ENCODE peak calls at places on chromosome 19, in four cellular contexts. B, Z, N and L are unnamed samples.
A peak's percentile ranks its signal among the peaks of the same experiment; 100 is the strongest.

GRCh38 chr19:18020212-18021067 is 12.5 kb downstream of the ARRDC2 start:
- DNase-seq in B (peak; percentile 51), N (no peak), Z (no peak), L (peak; percentile 58)

GRCh38 chr19:12331211-12331941 is 2.1 kb downstream of the ZNF563 start:
- DNase-seq in B (peak; percentile 96), N (peak; percentile 82), Z (peak; percentile 19), L (no peak)

GRCh38 chr19:32767951-32768679 is 48.5 kb downstream of the TDRD12 start:
- DNase-seq in B (no peak), N (no peak), Z (no peak), L (no peak)

GRCh38 chr19:31113250-31113685 is 236.0 kb downstream of the TSHZ3 start:
- DNase-seq in B (no peak), N (no peak), Z (no peak), L (no peak)

GRCh38 chr19:55485439-55486011 is 537 bp downstream of the NAT14 start:
- DNase-seq in N (no peak), Z (peak; percentile 39), B (no peak), L (no peak)

GRCh38 chr19:4088975-4089374 is 22.3 kb upstream of the ZBTB7A start:
- DNase-seq in B (no peak), Z (peak; percentile 55), N (no peak), L (no peak)

GRCh38 chr19:49295208-49295880 is 29.6 kb downstream of the SLC6A16 start:
- DNase-seq in B (no peak), Z (no peak), N (no peak), L (no peak)

GRCh38 chr19:44401108-44401786 is at the start of gene ZNF285:
- DNase-seq in B (peak; percentile 84), Z (peak; percentile 87), N (peak; percentile 1), L (peak; percentile 91)

GRCh38 chr19:5154129-5154798 is 185.4 kb downstream of the KDM4B start:
- DNase-seq in N (no peak), B (peak; percentile 52), Z (peak; percentile 76), L (peak; percentile 82)

GRCh38 chr19:12790628-12791344 is 500 bp upstream of the JUNB start:
- DNase-seq in B (no peak), Z (peak; percentile 25), N (no peak), L (no peak)

GRCh38 chr19:13060233-13060963 is 42.3 kb downstream of the LYL1 start:
- DNase-seq in Z (no peak), B (peak; percentile 90), N (no peak), L (peak; percentile 75)

GRCh38 chr19:29467824-29468401 is 57.9 kb upstream of the VSTM2B start:
- DNase-seq in B (peak; percentile 50), N (no peak), Z (peak; percentile 54), L (peak; percentile 37)

GRCh38 chr19:3979289-3979673 is 6.0 kb downstream of the EEF2 start:
- DNase-seq in Z (no peak), B (no peak), N (no peak), L (peak; percentile 11)

GRCh38 chr19:29539131-29539530 is 13.3 kb downstream of the VSTM2B start:
- DNase-seq in B (no peak), N (no peak), Z (no peak), L (no peak)

GRCh38 chr19:49318296-49318695 is 6.7 kb downstream of the SLC6A16 start:
- DNase-seq in Z (no peak), N (no peak), B (no peak), L (no peak)

GRCh38 chr19:38583219-38583984 is 34.4 kb downstream of the MAP4K1 start:
- DNase-seq in Z (no peak), N (peak; percentile 78), B (no peak), L (peak; percentile 8)

GRCh38 chr19:3617463-3617862 is 9.1 kb downstream of the CACTIN start:
- DNase-seq in B (no peak), N (no peak), Z (no peak), L (no peak)

GRCh38 chr19:4310247-4311121 is 6.1 kb downstream of the FSD1 start:
- DNase-seq in Z (peak; percentile 90), B (peak; percentile 94), N (no peak), L (peak; percentile 88)

GRCh38 chr19:14363203-14364097 is 17.8 kb upstream of the ADGRE5 start:
- DNase-seq in B (peak; percentile 25), Z (peak; percentile 95), N (no peak), L (peak; percentile 58)

GRCh38 chr19:27770095-27770494 is 1442.9 kb downstream of the UQCRFS1 start:
- DNase-seq in Z (no peak), N (no peak), B (no peak), L (no peak)

GRCh38 chr19:33388231-33388816 is 14.8 kb downstream of the CEBPG start:
- DNase-seq in Z (no peak), N (no peak), B (no peak), L (peak; percentile 34)

GRCh38 chr19:48445256-48445605 is 552 bp upstream of the GRWD1 start:
- DNase-seq in N (no peak), B (peak; percentile 82), Z (peak; percentile 85), L (peak; percentile 90)

GRCh38 chr19:9107375-9107774 is at the start of gene OR7G2:
- DNase-seq in Z (no peak), N (no peak), B (no peak), L (no peak)

GRCh38 chr19:37243206-37243632 is 25.2 kb downstream of the ZNF383 start:
- DNase-seq in Z (no peak), N (no peak), B (no peak), L (no peak)

GRCh38 chr19:29671393-29672076 is 6.3 kb downstream of the PLEKHF1 start:
- DNase-seq in Z (peak; percentile 81), N (peak; percentile 88), B (peak; percentile 76), L (no peak)

GRCh38 chr19:5093953-5094718 is 125.2 kb downstream of the KDM4B start:
- DNase-seq in N (no peak), Z (no peak), B (no peak), L (no peak)

GRCh38 chr19:46386151-46386550 is 27.2 kb downstream of the CCDC8 start:
- DNase-seq in N (no peak), Z (no peak), B (no peak), L (no peak)

GRCh38 chr19:4369888-4370260 is 26.5 kb downstream of the MPND start:
- DNase-seq in B (no peak), Z (peak; percentile 34), N (no peak), L (no peak)

GRCh38 chr19:44093931-44094765 is at the start of gene ZNF224:
- DNase-seq in N (peak; percentile 57), Z (peak; percentile 94), B (peak; percentile 88), L (peak; percentile 87)

GRCh38 chr19:29663861-29664752 is 1.2 kb upstream of the PLEKHF1 start:
- DNase-seq in N (no peak), B (no peak), Z (no peak), L (no peak)

GRCh38 chr19:342801-343421 is 1.7 kb downstream of the MIER2 start:
- DNase-seq in Z (peak; percentile 69), N (peak; percentile 15), B (no peak), L (no peak)

GRCh38 chr19:53916004-53916403 is 6.9 kb downstream of the CACNG7 start:
- DNase-seq in B (no peak), N (no peak), Z (no peak), L (no peak)

GRCh38 chr19:51001495-51001894 is at the start of gene KLK8:
- DNase-seq in Z (no peak), B (no peak), N (no peak), L (no peak)

GRCh38 chr19:27754700-27755099 is 1458.3 kb downstream of the UQCRFS1 start:
- DNase-seq in B (no peak), Z (no peak), N (no peak), L (no peak)

GRCh38 chr19:16337809-16338469 is 13.3 kb downstream of the KLF2 start:
- DNase-seq in Z (no peak), N (no peak), B (no peak), L (no peak)

GRCh38 chr19:16332991-16333624 is 8.5 kb downstream of the KLF2 start:
- DNase-seq in N (no peak), Z (no peak), B (no peak), L (no peak)

GRCh38 chr19:16334421-16334820 is 9.8 kb downstream of the KLF2 start:
- DNase-seq in B (no peak), N (no peak), Z (no peak), L (no peak)

GRCh38 chr19:16336571-16336970 is 11.9 kb downstream of the KLF2 start:
- DNase-seq in Z (no peak), B (no peak), N (no peak), L (no peak)

DNA sequence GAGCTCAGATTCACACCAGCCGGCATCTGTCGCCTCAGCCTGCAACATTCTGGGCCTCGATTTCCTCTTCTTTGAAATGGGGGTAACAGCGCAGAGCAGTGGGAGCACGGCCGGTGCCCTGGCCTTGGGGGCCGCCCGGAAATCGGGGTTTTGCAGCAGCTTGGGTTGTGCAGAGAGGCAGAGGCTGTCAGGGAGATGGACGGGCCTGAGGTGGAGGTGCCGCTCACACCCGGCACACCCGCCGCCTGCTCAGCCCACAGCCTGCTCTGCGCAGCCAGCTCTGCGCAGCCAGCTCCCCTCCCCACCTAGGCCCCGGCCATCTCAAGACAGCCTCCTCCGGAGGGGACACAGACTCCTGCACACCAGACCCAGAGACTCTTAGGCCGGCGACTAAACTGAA is 10.6 kb downstream of the KLF2 start:
- DNase-seq in Z (no peak), B (no peak), N (no peak), L (no peak)
- TF ChIP-seq RFX5 in Z (no peak), B (no peak), N (no peak), L (no peak)

GRCh38 chr19:40367577-40368434 is 19.3 kb downstream of the PLD3 start:
- DNase-seq in B (no peak), Z (no peak), N (no peak), L (peak; percentile 19)
- TF ChIP-seq NFIC in B (no peak), Z (no peak), N (no peak), L (no peak)

GRCh38 chr19:6501740-6502648 is at the start of gene TUBB4A:
- DNase-seq in N (no peak), B (no peak), Z (peak; percentile 34), L (peak; percentile 95)
- TF ChIP-seq ZBTB33 in N (no peak), B (no peak), Z (no peak), L (no peak)

DNA sequence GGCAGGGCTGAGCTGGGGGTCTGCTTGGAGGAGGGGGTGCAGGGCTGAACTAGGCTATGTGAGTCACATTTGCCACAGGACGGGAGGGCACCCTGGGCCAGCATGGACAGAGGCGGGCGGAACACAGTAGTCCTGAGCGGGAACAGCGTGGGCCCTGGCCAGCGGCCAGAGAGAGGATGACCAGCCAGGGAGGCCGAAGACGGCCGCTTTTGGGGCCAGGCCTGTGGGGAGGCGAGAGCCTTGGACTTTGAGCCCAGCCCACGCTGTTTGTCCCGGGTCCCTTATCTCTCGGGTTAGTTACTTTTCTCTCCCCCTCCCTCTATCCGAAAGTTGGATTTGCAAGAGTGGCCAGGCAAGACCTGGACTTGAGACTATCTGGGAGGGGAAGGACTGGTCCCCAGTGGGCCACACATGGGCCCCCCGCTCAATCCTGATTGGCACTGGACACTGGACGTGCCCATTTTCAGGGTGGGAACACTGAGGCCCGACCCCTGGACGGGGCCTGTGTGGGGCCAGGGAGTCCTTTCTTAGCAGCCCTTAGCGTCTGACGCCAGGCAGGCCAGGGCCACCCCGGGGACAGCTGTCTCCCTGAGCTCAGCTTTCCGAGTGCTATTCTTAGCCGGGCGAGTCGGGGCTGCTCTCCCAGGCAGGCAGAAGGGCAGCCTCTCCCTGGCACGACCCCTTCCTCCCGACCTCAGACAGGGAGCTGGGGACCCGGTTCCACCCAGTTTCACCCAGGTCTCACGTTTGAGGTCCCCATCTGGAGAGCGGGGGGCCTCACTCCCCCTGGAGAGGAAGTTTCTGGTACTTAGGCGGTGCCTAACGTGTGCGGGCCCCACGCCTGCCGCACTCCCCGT is 833 bp downstream of the GAMT start:
- DNase-seq in Z (peak; percentile 77), B (peak; percentile 96), N (no peak), L (peak; percentile 82)
- TF ChIP-seq RFX5 in Z (no peak), B (no peak), N (no peak), L (no peak)

GRCh38 chr19:10991521-10992081 is 30.8 kb downstream of the SMARCA4 start:
- DNase-seq in Z (no peak), N (no peak), B (no peak), L (no peak)
- TF ChIP-seq NFIC in Z (no peak), N (no peak), B (no peak), L (no peak)